ENCODE peak calls at places on chromosome 4, in six cellular contexts. N is kidney, E is ascending aorta, V is psoas muscle, S is lower lobe of right lung, D is A549. L is an unnamed sample.

GRCh38 chr4:48271048-48271452 is 1.4 kb upstream of the TEC start:
- DNase-seq in N (no peak), E (no peak), V (no peak), S (no peak), D (no peak), L (no peak)

GRCh38 chr4:120850048-120850599 is 72.4 kb downstream of the PRDM5 start:
- DNase-seq in N (no peak), E (no peak), V (no peak), S (no peak), D (no peak), L (peak; percentile 59)

GRCh38 chr4:46648088-46648744 is 258.3 kb upstream of the GABRA2 start:
- DNase-seq in N (no peak), E (no peak), V (no peak), S (no peak), D (no peak), L (peak; percentile 13)

GRCh38 chr4:184941671-184942070 is 76.6 kb upstream of the HELT start:
- DNase-seq in N (no peak), E (no peak), V (no peak), S (no peak), D (no peak), L (no peak)

GRCh38 chr4:168711197-168712120 is 214.6 kb downstream of the PALLD start:
- DNase-seq in N (no peak), E (no peak), V (no peak), S (no peak), D (no peak), L (peak; percentile 91)

GRCh38 chr4:104429150-104429741 is 65.4 kb downstream of the CXXC4 start:
- DNase-seq in N (peak; percentile 24), E (no peak), V (no peak), S (no peak), D (no peak), L (no peak)

GRCh38 chr4:8791609-8792008 is 80.0 kb downstream of the HMX1 start:
- DNase-seq in N (no peak), E (no peak), V (no peak), S (no peak), D (no peak), L (no peak)

GRCh38 chr4:70704333-70705145 is 16.2 kb downstream of the UTP3 start:
- DNase-seq in N (peak; percentile 95), E (peak; percentile 24), V (peak; percentile 87), S (peak; percentile 92), D (peak; percentile 49), L (peak; percentile 84)

GRCh38 chr4:87530868-87531267 is 1.7 kb upstream of the SPARCL1 start:
- DNase-seq in N (no peak), E (no peak), V (peak; percentile 65), S (no peak), D (no peak), L (peak; percentile 56)

GRCh38 chr4:7261174-7261573 is 68.8 kb downstream of the SORCS2 start:
- DNase-seq in N (peak; percentile 6), E (no peak), V (no peak), S (no peak), D (no peak), L (peak; percentile 62)

GRCh38 chr4:69743476-69744156 is 16.8 kb downstream of the SULT1B1 start:
- DNase-seq in N (peak; percentile 59), E (no peak), V (peak; percentile 19), S (no peak), D (no peak), L (no peak)

GRCh38 chr4:88967883-88968316 is 89.1 kb downstream of the FAM13A start:
- DNase-seq in N (no peak), E (no peak), V (no peak), S (no peak), D (peak; percentile 2), L (no peak)

GRCh38 chr4:156790866-156791265 is 180.7 kb downstream of the PDGFC start:
- DNase-seq in N (no peak), E (no peak), V (no peak), S (no peak), D (no peak), L (peak; percentile 75)

GRCh38 chr4:20816287-20816686 is 116.0 kb downstream of the PACRGL start:
- DNase-seq in N (no peak), E (no peak), V (no peak), S (no peak), D (no peak), L (no peak)

GRCh38 chr4:78293841-78294301 is 236.7 kb downstream of the FRAS1 start:
- DNase-seq in N (no peak), E (no peak), V (no peak), S (no peak), D (no peak), L (peak; percentile 89)

GRCh38 chr4:112302320-112303274 is 5.4 kb downstream of the ALPK1 start:
- DNase-seq in N (no peak), E (no peak), V (no peak), S (no peak), D (no peak), L (no peak)

GRCh38 chr4:119329837-119330620 is 8.1 kb upstream of the FABP2 start:
- DNase-seq in N (no peak), E (no peak), V (no peak), S (no peak), D (no peak), L (no peak)

GRCh38 chr4:66855956-66856355 is 689.3 kb downstream of the CENPC start:
- DNase-seq in N (no peak), E (no peak), V (no peak), S (no peak), D (no peak), L (no peak)

GRCh38 chr4:10384974-10385373 is 72.3 kb downstream of the ZNF518B start:
- DNase-seq in N (no peak), E (no peak), V (no peak), S (no peak), D (no peak), L (no peak)

GRCh38 chr4:10383417-10383816 is 73.8 kb downstream of the ZNF518B start:
- DNase-seq in N (no peak), E (no peak), V (no peak), S (no peak), D (no peak), L (no peak)

GRCh38 chr4:10380695-10381094 is 76.5 kb downstream of the ZNF518B start:
- DNase-seq in N (no peak), E (no peak), V (no peak), S (no peak), D (no peak), L (no peak)

GRCh38 chr4:10386044-10386443 is 71.2 kb downstream of the ZNF518B start:
- DNase-seq in N (no peak), E (no peak), V (no peak), S (no peak), D (no peak), L (no peak)

GRCh38 chr4:10381146-10381545 is 76.1 kb downstream of the ZNF518B start:
- DNase-seq in N (no peak), E (no peak), V (no peak), S (no peak), D (no peak), L (no peak)
- H3K4me3 ChIP-seq in N (no peak overlapping the region), E (no peak overlapping the region), V (no peak overlapping the region), S (no peak overlapping the region), D (no peak overlapping the region), L (no peak overlapping the region)

GRCh38 chr4:174835536-174835935 is 6.5 kb upstream of the GLRA3 start:
- DNase-seq in N (no peak), E (no peak), V (no peak), S (no peak), D (no peak), L (no peak)
- H3K4me3 ChIP-seq in N (no peak overlapping the region), E (no peak overlapping the region), V (no peak overlapping the region), S (no peak overlapping the region), D (no peak overlapping the region), L (no peak overlapping the region)

GRCh38 chr4:38132140-38132673 is 172.0 kb downstream of the PTTG2 start:
- DNase-seq in N (no peak), E (peak; percentile 30), V (no peak), S (no peak), D (no peak), L (peak; percentile 99)

GRCh38 chr4:38131371-38132139 is 171.4 kb downstream of the PTTG2 start:
- DNase-seq in N (no peak), E (no peak), V (no peak), S (no peak), D (no peak), L (no peak)

GRCh38 chr4:38130884-38131283 is 170.7 kb downstream of the PTTG2 start:
- DNase-seq in N (no peak), E (no peak), V (no peak), S (no peak), D (no peak), L (no peak)

GRCh38 chr4:38128478-38129451 is 168.6 kb downstream of the PTTG2 start:
- DNase-seq in N (no peak), E (peak; percentile 14), V (no peak), S (no peak), D (no peak), L (peak; percentile 93)

GRCh38 chr4:38129452-38129830 is 169.2 kb downstream of the PTTG2 start:
- DNase-seq in N (no peak), E (no peak), V (no peak), S (no peak), D (no peak), L (no peak)
- H3K4me3 ChIP-seq in N (no peak overlapping the region), E (no peak overlapping the region), V (no peak overlapping the region), S (no peak overlapping the region), D (no peak overlapping the region), L (no peak overlapping the region)

DNA sequence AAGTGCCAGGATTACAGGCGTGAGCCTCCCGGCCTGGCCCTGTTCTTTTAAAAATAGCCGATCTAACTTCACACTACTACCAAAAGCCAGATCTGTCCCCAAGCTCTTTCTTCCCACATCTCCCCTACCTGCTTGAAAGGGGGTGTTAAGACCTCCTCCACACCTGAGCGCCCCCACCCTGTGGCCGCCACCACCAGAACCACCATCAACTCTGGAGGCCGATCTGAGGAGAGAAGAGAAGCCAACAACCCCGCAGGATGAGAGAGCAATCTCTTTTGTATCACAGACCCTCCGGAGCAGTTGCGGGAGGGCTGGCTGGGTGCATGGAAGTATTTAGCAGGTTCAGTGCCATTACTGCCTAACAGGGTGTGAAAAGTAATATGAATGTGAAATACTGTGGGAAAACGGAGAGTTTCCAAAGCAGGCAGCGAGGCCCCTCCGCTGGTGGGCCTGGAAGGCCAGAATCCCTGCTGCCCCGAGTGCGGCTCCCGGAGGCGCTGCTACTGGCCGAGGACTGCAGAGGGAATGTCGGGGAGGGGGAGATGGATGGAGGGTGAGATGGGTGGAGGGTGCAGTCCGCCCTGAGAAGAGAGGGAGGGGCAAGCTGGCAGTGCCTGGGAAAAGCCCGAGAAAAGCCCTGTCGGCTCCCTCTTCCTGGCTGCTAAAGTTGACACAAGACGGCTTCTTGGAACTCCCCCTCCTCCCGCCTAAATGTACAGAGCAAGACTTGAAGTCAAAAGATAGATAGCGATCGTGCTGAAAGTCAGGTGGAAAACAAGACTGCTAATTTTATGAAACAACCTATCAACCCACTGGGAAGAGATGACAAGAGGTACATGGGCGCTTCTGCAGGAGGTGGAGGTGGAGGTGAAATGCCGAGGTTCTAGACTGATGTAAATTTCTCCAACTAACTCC is 22.3 kb downstream of the HAND2 start:
- DNase-seq in N (no peak), E (no peak), V (no peak), S (no peak), D (no peak), L (no peak)
- H3K4me3 ChIP-seq in N (no peak overlapping the region), E (no peak overlapping the region), V (no peak overlapping the region), S (no peak overlapping the region), D (no peak overlapping the region), L (no peak overlapping the region)

GRCh38 chr4:86218721-86219481 is 141.0 kb downstream of the MAPK10 start:
- DNase-seq in N (no peak), E (no peak), V (no peak), S (no peak), D (no peak), L (peak; percentile 65)
- H3K4me3 ChIP-seq in N (no peak overlapping the region), E (no peak overlapping the region), V (no peak overlapping the region), S (no peak overlapping the region), D (peak overlapping the region; percentile 32), L (no peak overlapping the region)